ENCODE peak calls at places on chromosomes 1 and 21, in four cellular contexts. N, L, E and P are unnamed samples.

GRCh38 chr1:187001198-187001904 is 172.6 kb downstream of the PLA2G4A start:
- DNase-seq in N (peak; percentile 24), L (peak; percentile 64), E (peak; percentile 54), P (peak; percentile 75)

GRCh38 chr1:18794561-18794960 is 64.9 kb downstream of the TAS1R2 start:
- DNase-seq in N (no peak), L (no peak), E (no peak), P (no peak)

GRCh38 chr1:211501671-211502413 is 9.9 kb upstream of the RD3 start:
- DNase-seq in N (no peak), L (no peak), E (peak; percentile 29), P (no peak)

GRCh38 chr1:153962088-153963029 is 978 bp downstream of the SLC39A1 start:
- DNase-seq in N (peak; percentile 48), L (peak; percentile 81), E (no peak), P (no peak)

GRCh38 chr1:43530483-43531452 is at the start of gene PTPRF:
- DNase-seq in N (peak; percentile 60), L (no peak), E (no peak), P (no peak)

GRCh38 chr1:227889863-227890405 is 57.8 kb downstream of the WNT9A start:
- DNase-seq in N (no peak), L (no peak), E (no peak), P (no peak)

GRCh38 chr1:48859429-48859828 is 82.7 kb upstream of the BEND5 start:
- DNase-seq in N (no peak), L (no peak), E (no peak), P (no peak)

GRCh38 chr1:92907949-92908684 is 53.1 kb downstream of the DIPK1A start:
- DNase-seq in N (no peak), L (no peak), E (no peak), P (no peak)

GRCh38 chr1:108865316-108865910 is 8.5 kb upstream of the AKNAD1 start:
- DNase-seq in N (no peak), L (peak; percentile 94), E (no peak), P (no peak)

GRCh38 chr1:86382878-86383277 is 13.2 kb downstream of the ODF2L start:
- DNase-seq in N (peak; percentile 64), L (no peak), E (no peak), P (no peak)

GRCh38 chr1:28280501-28280900 is 21.2 kb downstream of the SESN2 start:
- DNase-seq in N (peak; percentile 15), L (no peak), E (no peak), P (no peak)

GRCh38 chr1:21916447-21917240 is 20.5 kb downstream of the HSPG2 start:
- DNase-seq in N (peak; percentile 91), L (no peak), E (no peak), P (no peak)

GRCh38 chr1:204307334-204307883 is 52.3 kb downstream of the PLEKHA6 start:
- DNase-seq in N (no peak), L (no peak), E (no peak), P (no peak)

GRCh38 chr1:204319462-204319861 is 40.3 kb downstream of the PLEKHA6 start:
- DNase-seq in N (peak; percentile 32), L (peak; percentile 98), E (peak; percentile 85), P (peak; percentile 76)

GRCh38 chr21:27035791-27036190 is 68.9 kb upstream of the ADAMTS5 start:
- DNase-seq in N (no peak), L (no peak), E (no peak), P (no peak)

GRCh38 chr1:169044971-169045370 is 61.5 kb upstream of the ATP1B1 start:
- DNase-seq in N (no peak), L (no peak), E (no peak), P (no peak)

GRCh38 chr1:23544444-23545389 is 13.7 kb upstream of the E2F2 start:
- DNase-seq in N (peak; percentile 77), L (peak; percentile 53), E (no peak), P (no peak)

GRCh38 chr1:23951646-23952095 is 8.0 kb upstream of the PNRC2 start:
- DNase-seq in N (peak; percentile 80), L (peak; percentile 81), E (no peak), P (peak; percentile 81)

GRCh38 chr1:81157686-81158085 is 643.0 kb upstream of the ADGRL2 start:
- DNase-seq in N (no peak), L (no peak), E (no peak), P (no peak)

GRCh38 chr1:116906812-116907211 is 2.9 kb upstream of the PTGFRN start:
- DNase-seq in N (no peak), L (peak; percentile 97), E (no peak), P (no peak)

GRCh38 chr1:165827199-165828102 is at the start of gene UCK2:
- DNase-seq in N (peak; percentile 81), L (peak; percentile 72), E (peak; percentile 43), P (no peak)

GRCh38 chr1:200979574-200980451 is 43.7 kb downstream of the KIF21B start:
- DNase-seq in N (peak; percentile 4), L (peak; percentile 47), E (no peak), P (no peak)

GRCh38 chr1:26493267-26493666 is 21.0 kb downstream of the HMGN2 start:
- DNase-seq in N (no peak), L (no peak), E (no peak), P (no peak)

GRCh38 chr1:68954841-68955240 is 458.0 kb upstream of the DEPDC1 start:
- DNase-seq in N (no peak), L (no peak), E (no peak), P (no peak)

GRCh38 chr1:55713516-55713915 is 498.4 kb upstream of the USP24 start:
- DNase-seq in N (no peak), L (no peak), E (no peak), P (no peak)

GRCh38 chr21:33201945-33202344 is 27.8 kb upstream of the IFNAR2 start:
- DNase-seq in N (no peak), L (no peak), E (no peak), P (no peak)

GRCh38 chr21:38355992-38356781 is 99.4 kb downstream of the KCNJ15 start:
- DNase-seq in N (peak; percentile 70), L (no peak), E (peak; percentile 27), P (no peak)

GRCh38 chr21:31752352-31752751 is 20.4 kb upstream of the SCAF4 start:
- DNase-seq in N (no peak), L (peak; percentile 43), E (no peak), P (no peak)

GRCh38 chr21:45076245-45076661 is 1.9 kb downstream of the ADARB1 start:
- DNase-seq in N (no peak), L (no peak), E (no peak), P (no peak)

GRCh38 chr21:40404319-40404906 is 442.5 kb downstream of the DSCAM start:
- DNase-seq in N (no peak), L (no peak), E (no peak), P (no peak)

GRCh38 chr1:117606608-117607261 is 887 bp downstream of the TENT5C start:
- DNase-seq in N (no peak), L (peak; percentile 59), E (no peak), P (no peak)

DNA sequence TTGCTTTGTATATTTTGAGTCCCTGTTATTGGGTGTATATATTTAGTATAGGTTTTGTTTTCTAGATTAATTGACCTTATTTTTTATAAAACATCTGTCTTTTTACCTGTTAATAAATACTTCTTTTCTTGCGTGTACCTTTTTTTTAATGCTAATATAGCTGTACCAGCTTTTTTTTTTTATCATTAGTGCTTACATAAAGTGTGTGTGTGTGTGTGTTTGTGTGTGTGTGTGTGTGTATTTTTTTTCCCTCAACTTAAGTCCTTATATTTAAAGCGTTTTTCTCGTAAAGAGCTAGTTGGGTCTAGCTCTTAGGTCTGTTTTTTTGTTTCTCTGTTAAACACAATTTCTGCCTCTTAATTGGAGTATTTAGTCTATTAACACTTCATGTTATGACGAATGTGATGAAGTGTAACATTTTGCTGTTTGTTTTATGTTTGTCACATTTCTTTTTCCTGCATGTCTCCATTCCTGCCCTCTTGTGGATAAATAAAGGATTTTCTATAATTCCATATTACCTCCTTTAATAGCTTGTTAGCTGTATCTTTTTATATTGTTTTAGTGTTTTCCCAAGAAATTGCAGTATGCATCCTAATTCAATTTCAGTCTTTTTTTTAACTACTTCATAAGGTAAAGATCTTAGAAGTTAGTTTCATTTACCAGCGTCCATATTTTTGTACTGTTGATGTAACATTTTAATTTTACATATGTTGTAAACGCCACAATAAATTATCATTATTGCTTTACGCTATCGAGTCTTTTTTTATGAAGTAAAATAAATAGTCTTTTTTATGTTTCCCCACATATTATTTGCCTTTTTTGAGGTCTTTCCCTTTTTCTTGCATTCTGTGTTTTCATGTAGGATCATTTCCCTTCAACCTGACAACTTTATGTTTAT is 4.3 kb downstream of the PRMT2 start:
- DNase-seq in N (peak; percentile 62), L (no peak), E (no peak), P (no peak)
- TF ChIP-seq CTCF in N (peak; percentile 16), L (peak; percentile 49), E (peak; percentile 56), P (peak; percentile 9)

GRCh38 chr1:8377382-8377928 is 59.5 kb downstream of the SLC45A1 start:
- DNase-seq in N (no peak), L (no peak), E (no peak), P (no peak)

GRCh38 chr1:8373547-8374270 is 55.8 kb downstream of the SLC45A1 start:
- DNase-seq in N (peak; percentile 90), L (no peak), E (peak; percentile 69), P (peak; percentile 49)

GRCh38 chr1:8374356-8374755 is 56.4 kb downstream of the SLC45A1 start:
- DNase-seq in N (no peak), L (no peak), E (no peak), P (no peak)

GRCh38 chr1:8376358-8376840 is 58.5 kb downstream of the SLC45A1 start:
- DNase-seq in N (no peak), L (no peak), E (no peak), P (no peak)

GRCh38 chr1:8374812-8375211 is 56.9 kb downstream of the SLC45A1 start:
- DNase-seq in N (peak; percentile 55), L (no peak), E (no peak), P (no peak)
- H3K4me3 ChIP-seq in N (no peak overlapping the region), L (no peak overlapping the region), E (no peak overlapping the region), P (no peak overlapping the region)

GRCh38 chr1:240293706-240294105 is 202.0 kb downstream of the FMN2 start:
- DNase-seq in N (no peak), L (no peak), E (no peak), P (no peak)

GRCh38 chr1:240295811-240296210 is 204.1 kb downstream of the FMN2 start:
- DNase-seq in N (no peak), L (no peak), E (no peak), P (no peak)

DNA sequence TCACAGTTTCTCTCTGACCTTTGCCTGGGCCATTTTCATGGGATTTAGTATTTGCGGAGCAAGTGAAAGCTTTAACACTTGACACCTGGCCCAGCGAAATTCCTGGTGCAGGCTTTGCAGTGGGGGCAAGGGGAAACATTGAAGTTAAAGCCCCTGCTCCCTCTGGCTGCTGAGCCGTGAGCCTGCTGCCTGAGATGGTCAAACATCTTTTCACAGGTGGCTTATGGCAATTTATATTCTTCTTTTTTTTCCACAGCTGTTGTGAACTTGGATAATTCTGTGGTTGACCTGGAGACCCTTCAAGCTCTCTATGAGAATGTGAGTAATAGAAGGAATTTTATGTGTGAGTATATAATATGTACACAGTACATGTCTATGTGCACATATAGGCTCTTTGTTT is 202.9 kb downstream of the FMN2 start:
- DNase-seq in N (no peak), L (no peak), E (no peak), P (no peak)
- TF ChIP-seq CTCF in N (no peak), L (no peak), E (peak; percentile 55), P (no peak)

DNA sequence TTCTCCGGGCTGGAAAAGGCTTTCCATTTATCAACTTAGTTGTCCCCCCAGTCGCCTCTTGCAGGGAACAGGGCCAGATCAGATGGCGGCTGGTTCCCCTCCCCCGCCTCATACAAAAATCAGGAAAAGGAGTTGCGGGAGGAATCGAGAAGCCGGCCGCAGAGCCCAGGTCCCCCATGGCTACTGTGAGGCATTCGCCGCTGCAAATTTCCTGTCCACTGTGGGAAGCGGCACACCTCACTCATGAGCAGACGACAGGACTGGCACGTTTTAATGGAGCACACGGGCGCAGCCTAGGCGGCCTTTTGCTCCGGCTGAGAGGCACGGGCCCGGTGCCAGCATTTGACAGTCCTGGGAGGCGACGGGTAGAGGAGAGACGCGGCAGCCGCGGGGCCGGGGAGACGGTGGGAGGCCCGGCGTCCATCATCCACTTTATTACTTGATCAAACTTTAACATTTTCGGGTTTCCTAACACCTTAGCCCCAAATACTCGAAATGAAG is 1.1 kb downstream of the GNG4 start:
- DNase-seq in N (peak; percentile 19), L (no peak), E (no peak), P (no peak)
- H3K4me3 ChIP-seq in N (peak overlapping the region; percentile 23), L (peak overlapping the region; percentile 76), E (no peak overlapping the region), P (peak overlapping the region; percentile 52)